ENCODE peak calls at places on chromosomes 1 and 21, in four cellular contexts. W is tibial artery, F is RWPE1, D is tibial nerve. X is an unnamed sample.

GRCh38 chr1:99767996-99768524 is 1.6 kb upstream of the FRRS1 start:
- DNase-seq in W (no peak), F (no peak), D (no peak), X (no peak)

GRCh38 chr1:224696891-224697765 is 81.0 kb downstream of the CNIH3 start:
- DNase-seq in W (no peak), F (peak), D (no peak), X (no peak)

GRCh38 chr1:26145960-26146294 is 13.0 kb upstream of the FAM110D start:
- DNase-seq in F (no peak), D (no peak), W (no peak), X (no peak)

GRCh38 chr1:184563308-184563707 is 176.5 kb downstream of the C1orf21 start:
- DNase-seq in F (peak), W (no peak), D (no peak), X (no peak)

GRCh38 chr21:29829514-29830255 is 110.1 kb downstream of the GRIK1 start:
- DNase-seq in W (no peak), F (peak), D (no peak), X (no peak)

GRCh38 chr1:64941466-64942117 is 24.8 kb downstream of the JAK1 start:
- DNase-seq in W (no peak), F (no peak), D (no peak), X (no peak)

GRCh38 chr1:205597691-205598314 is 34.0 kb downstream of the ELK4 start:
- DNase-seq in D (no peak), F (no peak), W (no peak), X (no peak)

GRCh38 chr1:8727809-8728213 is 89.6 kb downstream of the RERE start:
- DNase-seq in W (no peak), D (no peak), F (no peak), X (no peak)

GRCh38 chr1:4825841-4826450 is 171.5 kb downstream of the AJAP1 start:
- DNase-seq in W (no peak), F (peak), D (no peak), X (no peak)

GRCh38 chr1:67058761-67059160 is 4.8 kb upstream of the SLC35D1 start:
- DNase-seq in W (no peak), D (no peak), F (no peak), X (no peak)

GRCh38 chr1:64996541-64997257 is 30.4 kb upstream of the JAK1 start:
- DNase-seq in F (no peak), D (no peak), W (no peak), X (no peak)

GRCh38 chr1:77817368-77818209 is 38.1 kb downstream of the MIGA1 start:
- DNase-seq in F (no peak), D (no peak), W (no peak), X (no peak)

GRCh38 chr1:17670587-17671313 is 84.4 kb upstream of the ACTL8 start:
- DNase-seq in D (no peak), F (no peak), W (no peak), X (no peak)

GRCh38 chr1:100868364-100868995 is 26.2 kb downstream of the EXTL2 start:
- DNase-seq in F (peak), W (no peak), D (no peak), X (no peak)

GRCh38 chr1:201653238-201653637 is 114.3 kb downstream of the NAV1 start:
- DNase-seq in W (no peak), F (no peak), D (no peak), X (no peak)

GRCh38 chr1:201655910-201656669 is 117.2 kb downstream of the NAV1 start:
- DNase-seq in F (no peak), D (no peak), W (no peak), X (no peak)

GRCh38 chr1:201653883-201654282 is 115.0 kb downstream of the NAV1 start:
- DNase-seq in F (no peak), D (no peak), W (no peak), X (no peak)

GRCh38 chr1:201656670-201657032 is 117.7 kb downstream of the NAV1 start:
- DNase-seq in D (no peak), W (no peak), F (no peak), X (no peak)

DNA sequence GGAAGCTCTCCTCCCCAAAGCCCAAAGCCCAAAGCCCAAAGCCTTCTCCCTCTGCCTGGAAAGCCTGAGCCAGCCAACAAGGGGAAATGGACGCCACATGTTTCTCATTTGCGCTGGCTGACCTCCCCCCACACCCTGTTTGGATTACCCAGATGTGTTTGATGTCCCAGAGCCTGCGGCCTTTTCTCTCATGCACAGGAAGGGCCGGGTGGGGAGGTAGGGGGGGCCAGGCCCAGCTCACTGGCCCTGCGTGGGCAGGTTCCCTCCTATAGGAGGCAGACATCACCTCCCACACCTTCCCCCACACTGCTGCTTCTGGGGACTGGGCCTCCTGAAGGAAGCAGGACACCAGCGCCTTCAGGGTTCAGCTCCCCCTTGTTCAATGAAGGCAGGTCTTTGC is 116.3 kb downstream of the NAV1 start:
- DNase-seq in F (no peak), D (peak), W (no peak), X (no peak)
- TF ChIP-seq CTCF in F (no peak), D (no peak), W (no peak), X (no peak)

GRCh38 chr1:20507248-20507563 is 745 bp downstream of the MUL1 start:
- DNase-seq in D (no peak), W (peak), F (no peak), X (no peak)
- H3K27ac ChIP-seq in D (no peak), W (peak), F (peak), X (no peak)

GRCh38 chr1:233477359-233477758 is 136.5 kb upstream of the KCNK1 start:
- DNase-seq in W (no peak), F (no peak), D (no peak), X (no peak)
- TF ChIP-seq CTCF in W (no peak), F (no peak), D (no peak), X (peak)

GRCh38 chr21:33932731-33933130 is 17.1 kb upstream of the ATP5PO start:
- DNase-seq in F (no peak), W (no peak), D (no peak), X (no peak)
- H3K27ac ChIP-seq in F (no peak), W (peak), D (no peak), X (no peak)

GRCh38 chr1:15275921-15276683 is 29.1 kb downstream of the FHAD1 start:
- DNase-seq in W (no peak), D (no peak), F (no peak), X (no peak)

GRCh38 chr1:15273274-15273673 is 26.3 kb downstream of the FHAD1 start:
- DNase-seq in W (no peak), F (no peak), D (no peak), X (no peak)

GRCh38 chr1:15272009-15272781 is 25.2 kb downstream of the FHAD1 start:
- DNase-seq in W (peak), D (no peak), F (peak), X (peak)

GRCh38 chr1:15271196-15271595 is 24.2 kb downstream of the FHAD1 start:
- DNase-seq in F (no peak), D (no peak), W (no peak), X (no peak)

DNA sequence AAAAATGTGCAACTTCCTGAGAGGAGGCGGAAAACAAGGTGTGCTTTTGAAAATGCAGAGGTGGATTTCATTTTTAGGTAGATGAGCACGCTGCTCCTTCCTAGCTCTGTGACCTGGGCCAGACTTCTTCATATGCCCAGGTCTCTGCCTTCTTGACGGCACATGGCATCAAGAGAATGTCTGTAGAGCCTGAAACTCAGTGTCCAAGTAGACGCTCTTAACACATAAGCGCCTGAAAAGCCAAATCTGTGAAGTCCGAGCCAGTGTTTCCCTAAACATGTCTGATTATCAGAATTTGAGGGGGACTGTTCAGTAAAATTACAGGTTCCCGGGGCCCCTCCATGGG is 25.7 kb downstream of the FHAD1 start:
- DNase-seq in F (no peak), D (no peak), W (no peak), X (no peak)
- TF ChIP-seq CTCF in F (peak), D (no peak), W (no peak), X (no peak)

GRCh38 chr1:226440512-226440911 is 32.6 kb upstream of the PARP1 start:
- DNase-seq in D (no peak), F (no peak), W (no peak), X (no peak)

GRCh38 chr1:226436855-226437491 is 29.1 kb upstream of the PARP1 start:
- DNase-seq in D (no peak), W (no peak), F (no peak), X (no peak)

GRCh38 chr1:226432586-226433360 is 24.9 kb upstream of the PARP1 start:
- DNase-seq in D (no peak), F (no peak), W (no peak), X (no peak)

GRCh38 chr1:226438007-226438406 is 30.1 kb upstream of the PARP1 start:
- DNase-seq in F (no peak), D (no peak), W (no peak), X (no peak)

DNA sequence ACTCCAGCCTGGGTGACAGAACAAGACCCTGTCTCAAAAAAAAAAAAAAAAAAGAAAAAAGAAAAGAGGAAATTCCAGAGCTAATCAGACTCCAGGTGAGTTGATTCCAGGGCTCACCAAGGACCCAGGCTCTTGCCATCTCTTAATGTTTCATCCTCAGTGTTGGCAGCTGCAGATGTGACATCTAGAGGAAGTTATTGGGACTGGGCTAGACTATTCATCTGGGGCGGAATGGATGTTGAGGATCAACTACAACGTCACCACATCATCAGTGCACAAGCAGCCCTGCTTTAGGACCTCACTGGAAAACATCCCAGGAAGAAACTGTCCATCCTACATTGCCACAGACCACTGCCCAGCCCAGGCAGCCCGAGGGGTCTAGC is 28.6 kb upstream of the PARP1 start:
- DNase-seq in W (no peak), D (no peak), F (no peak), X (no peak)
- H3K27ac ChIP-seq in W (no peak), D (no peak), F (no peak), X (no peak)

DNA sequence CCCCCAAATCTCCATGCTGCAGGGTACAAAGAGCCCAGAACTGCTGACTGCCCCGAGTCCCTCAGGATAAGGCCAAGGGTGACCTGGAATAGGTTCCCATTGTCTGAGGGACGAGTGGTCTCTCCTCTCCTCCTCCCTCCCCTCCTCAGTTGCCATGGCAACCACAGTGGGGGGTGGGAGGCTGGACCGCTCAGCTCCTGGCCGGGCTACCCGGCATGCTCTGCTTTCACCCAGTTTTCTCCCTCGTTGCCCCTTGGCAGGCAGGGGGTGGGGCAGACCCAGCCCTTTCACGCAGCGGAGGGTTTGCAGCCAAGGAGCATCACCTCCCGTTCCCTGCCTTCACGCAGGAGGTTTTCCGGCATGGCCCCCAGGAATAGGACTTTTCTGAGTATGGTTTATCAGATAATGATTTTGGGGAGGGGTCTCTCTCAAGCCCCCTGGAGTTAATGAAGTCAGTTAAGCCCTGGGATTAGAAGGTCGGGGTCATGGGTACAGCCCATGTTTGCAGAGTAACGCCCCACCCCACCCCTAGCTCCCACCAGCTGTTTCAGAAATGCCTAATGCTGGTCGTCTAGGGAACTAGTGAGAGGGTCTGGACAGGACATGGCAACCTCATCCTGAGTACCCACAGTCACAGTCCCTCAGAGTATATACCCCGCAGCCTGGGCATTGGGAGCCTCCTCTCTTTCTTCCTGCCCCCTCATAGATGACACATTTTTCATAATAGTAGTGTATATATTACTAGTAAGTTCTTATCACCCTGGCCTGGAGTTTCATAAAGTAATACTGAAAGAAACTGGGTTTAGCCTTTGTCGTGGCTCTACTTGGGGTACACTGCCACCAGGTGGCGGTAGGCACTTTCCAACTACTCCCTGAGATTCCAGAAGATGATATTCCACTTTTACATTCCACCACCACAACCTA is 20.7 kb downstream of the C1QB start:
- DNase-seq in W (no peak), F (peak), D (peak), X (peak)
- TF ChIP-seq CTCF in W (peak), F (peak), D (peak), X (peak)

DNA sequence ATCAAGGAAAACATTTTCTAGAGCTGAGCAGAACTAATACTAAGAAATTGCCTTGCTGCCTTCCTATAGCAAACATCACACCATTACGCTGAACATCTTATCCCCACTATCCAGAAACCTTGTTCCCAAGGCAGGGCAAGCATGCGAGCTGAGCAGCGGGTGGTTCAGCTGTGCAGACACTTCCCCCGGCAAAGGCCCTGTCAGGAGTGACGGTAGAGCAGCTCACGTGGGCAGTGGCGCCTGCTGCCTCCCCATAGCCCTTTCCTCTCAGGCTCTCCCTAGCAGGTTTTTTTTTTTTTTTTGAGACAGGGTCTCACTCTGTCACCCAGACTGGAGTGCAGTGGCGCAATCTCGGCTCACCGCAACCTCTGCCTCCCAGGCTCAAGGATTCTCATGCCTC is 13.7 kb upstream of the ANGPTL7 start:
- DNase-seq in W (no peak), F (no peak), D (no peak), X (no peak)
- H3K27ac ChIP-seq in W (peak), F (no peak), D (no peak), X (no peak)